ENCODE peak calls at places on chromosome X, in eight cellular contexts. L is activated CD8-positive, alpha-beta T cell treated with anti-CD3 and anti-CD28 coated beads, Interleukin-2, amount 10 ng/mL, durations not matched to agents 7 days and 5 days; Z is foreskin keratinocyte; Y is transverse colon; U is NCI-H1417 treated with DMSO at 0.1 percent for 48 hours; A is thyroid gland; G is left colon; R is ovary. K is an unnamed sample.
A peak's percentile ranks its signal among the peaks of the same experiment; 100 is the strongest.

GRCh38 chrX:107849747-107850478 is 24.2 kb downstream of the MID2 start:
- DNase-seq in L (no peak), Z (no peak), Y (no peak), U (no peak), A (peak; percentile 8), G (no peak), R (no peak), K (no peak)

GRCh38 chrX:15738686-15739016 is 581 bp downstream of the CA5B start:
- DNase-seq in L (peak; percentile 34), Z (no peak), Y (no peak), U (no peak), A (no peak), G (no peak), R (no peak), K (no peak)

GRCh38 chrX:13283968-13284914 is 35.6 kb downstream of the ATXN3L start:
- DNase-seq in L (no peak), Z (peak; percentile 42), Y (no peak), U (no peak), A (no peak), G (no peak), R (no peak), K (no peak)

GRCh38 chrX:111917591-111917990 is 41.6 kb downstream of the TRPC5OS start:
- DNase-seq in L (no peak), Z (no peak), Y (no peak), U (no peak), A (peak; percentile 1), G (no peak), R (no peak), K (no peak)

GRCh38 chrX:10415704-10416001 is 204.7 kb downstream of the MID1 start:
- DNase-seq in L (no peak), Z (peak; percentile 6), Y (no peak), U (no peak), A (no peak), G (no peak), R (no peak), K (no peak)

GRCh38 chrX:50108264-50108663 is 92.5 kb downstream of the AKAP4 start:
- DNase-seq in L (no peak), Z (no peak), Y (no peak), U (no peak), A (no peak), G (no peak), R (no peak), K (no peak)

GRCh38 chrX:150362599-150363481 is at the start of gene MAMLD1:
- DNase-seq in L (peak; percentile 63), Z (no peak), Y (peak; percentile 67), U (no peak), A (peak; percentile 72), G (peak; percentile 58), R (peak; percentile 78), K (peak; percentile 75)

GRCh38 chrX:20571611-20572010 is 304.9 kb upstream of the RPS6KA3 start:
- DNase-seq in L (no peak), Z (no peak), Y (no peak), U (no peak), A (no peak), G (no peak), R (no peak), K (no peak)

GRCh38 chrX:108537005-108537404 is 97.4 kb downstream of the COL4A5 start:
- DNase-seq in L (peak; percentile 19), Z (no peak), Y (no peak), U (peak; percentile 1), A (peak; percentile 5), G (no peak), R (no peak), K (no peak)

GRCh38 chrX:97995834-97996233 is 1112.1 kb downstream of the RPA4 start:
- DNase-seq in L (no peak), Z (no peak), Y (no peak), U (no peak), A (no peak), G (no peak), R (no peak), K (no peak)

GRCh38 chrX:14934423-14934822 is 61.2 kb downstream of the MOSPD2 start:
- DNase-seq in L (no peak), Z (no peak), Y (no peak), U (peak; percentile 3), A (no peak), G (no peak), R (no peak), K (no peak)

GRCh38 chrX:19571708-19572107 is 56.4 kb upstream of the MAP3K15 start:
- DNase-seq in L (no peak), Z (no peak), Y (no peak), U (no peak), A (no peak), G (no peak), R (no peak), K (no peak)

GRCh38 chrX:38260231-38260630 is 39.6 kb upstream of the SRPX start:
- DNase-seq in L (no peak), Z (no peak), Y (peak; percentile 25), U (no peak), A (no peak), G (no peak), R (no peak), K (no peak)

GRCh38 chrX:23898412-23898959 is 9.3 kb downstream of the APOO start:
- DNase-seq in L (no peak), Z (no peak), Y (no peak), U (no peak), A (no peak), G (no peak), R (no peak), K (no peak)

GRCh38 chrX:2536974-2537373 is 36.2 kb upstream of the DHRSX start:
- DNase-seq in L (no peak), Z (no peak), Y (no peak), U (no peak), A (no peak), G (no peak), R (peak; percentile 67), K (peak; percentile 22)

GRCh38 chrX:100895365-100896075 is 21.4 kb upstream of the NOX1 start:
- DNase-seq in L (no peak), Z (peak; percentile 86), Y (peak; percentile 28), U (no peak), A (peak; percentile 12), G (no peak), R (no peak), K (no peak)

GRCh38 chrX:25503826-25504225 is 488.1 kb upstream of the ARX start:
- DNase-seq in L (no peak), Z (no peak), Y (no peak), U (no peak), A (no peak), G (no peak), R (no peak), K (no peak)

GRCh38 chrX:39652336-39652735 is 445.4 kb downstream of the BCOR start:
- DNase-seq in L (peak; percentile 21), Z (no peak), Y (no peak), U (no peak), A (peak; percentile 15), G (no peak), R (no peak), K (no peak)

K was measured in uterus.